ENCODE peak calls at places on chromosomes 12 and 14, in seven cellular contexts. N is SK-N-SH, T is GM23248, J is PC-9, H is PC-3, K is OCI-LY7, G is MM.1S. F is an unnamed sample.

GRCh38 chr14:61346221-61346620 is 24.8 kb downstream of the PRKCH start:
- DNase-seq in N (no peak), T (no peak), J (no peak), H (peak; percentile 64), K (no peak), G (no peak), F (no peak)

GRCh38 chr14:79514700-79515099 is 696.6 kb downstream of the DIO2 start:
- DNase-seq in N (no peak), T (peak; percentile 2), J (no peak), H (peak; percentile 75), K (no peak), G (no peak), F (no peak)

GRCh38 chr12:120661432-120661831 is 21.0 kb downstream of the CABP1 start:
- DNase-seq in N (no peak), T (no peak), J (no peak), H (no peak), K (no peak), G (no peak), F (no peak)

GRCh38 chr12:109729837-109730200 is 16.2 kb downstream of the FAM222A start:
- DNase-seq in N (peak; percentile 38), T (no peak), J (no peak), H (no peak), K (no peak), G (no peak), F (no peak)

GRCh38 chr14:68501621-68502052 is 291.2 kb downstream of the ZFP36L1 start:
- DNase-seq in N (no peak), T (no peak), J (no peak), H (no peak), K (no peak), G (no peak), F (no peak)

GRCh38 chr14:88163731-88164255 is 158.9 kb downstream of the GPR65 start:
- DNase-seq in N (no peak), T (no peak), J (no peak), H (no peak), K (no peak), G (no peak), F (no peak)

GRCh38 chr14:41872906-41873305 is 266.2 kb downstream of the LRFN5 start:
- DNase-seq in N (no peak), T (peak; percentile 57), J (no peak), H (no peak), K (no peak), G (no peak), F (no peak)

GRCh38 chr12:43029971-43030370 is 440.4 kb upstream of the PRICKLE1 start:
- DNase-seq in N (no peak), T (peak; percentile 14), J (no peak), H (peak; percentile 21), K (no peak), G (no peak), F (no peak)

GRCh38 chr12:5665615-5666014 is 233.7 kb downstream of the NTF3 start:
- DNase-seq in N (no peak), T (peak; percentile 83), J (no peak), H (no peak), K (no peak), G (no peak), F (no peak)

GRCh38 chr12:107238276-107238675 is 144.9 kb upstream of the CRY1 start:
- DNase-seq in N (no peak), T (peak; percentile 20), J (no peak), H (peak; percentile 11), K (no peak), G (no peak), F (no peak)

GRCh38 chr12:58888131-58888783 is 32.0 kb downstream of the LRIG3 start:
- DNase-seq in N (no peak), T (peak; percentile 74), J (no peak), H (no peak), K (no peak), G (no peak), F (no peak)

GRCh38 chr12:8482446-8483080 is 26.8 kb downstream of the CLEC6A start:
- DNase-seq in N (no peak), T (no peak), J (no peak), H (no peak), K (no peak), G (no peak), F (no peak)

GRCh38 chr12:67415473-67415872 is 146.3 kb downstream of the CAND1 start:
- DNase-seq in N (peak; percentile 17), T (peak; percentile 68), J (no peak), H (peak; percentile 55), K (peak; percentile 35), G (no peak), F (peak; percentile 79)

GRCh38 chr14:49417790-49418189 is 168.4 kb downstream of the RPS29 start:
- DNase-seq in N (no peak), T (no peak), J (no peak), H (no peak), K (no peak), G (no peak), F (no peak)

GRCh38 chr14:102390486-102390885 is 27.7 kb downstream of the TECPR2 start:
- DNase-seq in N (no peak), T (peak; percentile 43), J (no peak), H (no peak), K (no peak), G (no peak), F (no peak)

GRCh38 chr12:48027183-48028002 is 23.1 kb upstream of the COL2A1 start:
- DNase-seq in N (no peak), T (no peak), J (no peak), H (no peak), K (no peak), G (no peak), F (no peak)

GRCh38 chr14:34247605-34248004 is 214.4 kb downstream of the SPTSSA start:
- DNase-seq in N (no peak), T (no peak), J (no peak), H (no peak), K (no peak), G (no peak), F (no peak)

GRCh38 chr12:87054225-87054624 is 798.0 kb upstream of the MGAT4C start:
- DNase-seq in N (no peak), T (peak; percentile 4), J (no peak), H (peak; percentile 21), K (no peak), G (no peak), F (no peak)

GRCh38 chr14:104335611-104336010 is 197.2 kb downstream of the KIF26A start:
- DNase-seq in N (no peak), T (no peak), J (no peak), H (no peak), K (no peak), G (no peak), F (no peak)

GRCh38 chr12:114866331-114866730 is 182.4 kb upstream of the TBX3 start:
- DNase-seq in N (no peak), T (no peak), J (no peak), H (no peak), K (no peak), G (no peak), F (no peak)

GRCh38 chr12:7046383-7047143 is 14.0 kb upstream of the C1S start:
- DNase-seq in N (no peak), T (no peak), J (no peak), H (no peak), K (no peak), G (no peak), F (no peak)

GRCh38 chr12:69563166-69563762 is 22.0 kb upstream of the CCT2 start:
- DNase-seq in N (no peak), T (no peak), J (no peak), H (no peak), K (no peak), G (no peak), F (no peak)

GRCh38 chr12:103814436-103814835 is 26.6 kb downstream of the NT5DC3 start:
- DNase-seq in N (no peak), T (no peak), J (no peak), H (no peak), K (no peak), G (no peak), F (no peak)

GRCh38 chr14:103710771-103711392 is 4.4 kb downstream of the XRCC3 start:
- DNase-seq in N (no peak), T (no peak), J (no peak), H (peak; percentile 31), K (no peak), G (no peak), F (no peak)

GRCh38 chr14:54627718-54628345 is 60.9 kb downstream of the SAMD4A start:
- DNase-seq in N (peak; percentile 40), T (peak; percentile 77), J (no peak), H (no peak), K (no peak), G (peak; percentile 64), F (no peak)

GRCh38 chr14:104237651-104238423 is 99.5 kb downstream of the KIF26A start:
- DNase-seq in N (no peak), T (no peak), J (no peak), H (no peak), K (no peak), G (no peak), F (no peak)

GRCh38 chr14:73283592-73284379 is 46.5 kb downstream of the PAPLN start:
- DNase-seq in N (no peak), T (peak; percentile 53), J (no peak), H (peak; percentile 75), K (no peak), G (no peak), F (no peak)

GRCh38 chr14:23513005-23513412 is 38.6 kb downstream of the ZFHX2 start:
- DNase-seq in N (peak; percentile 74), T (no peak), J (no peak), H (no peak), K (no peak), G (no peak), F (no peak)

GRCh38 chr14:100816950-100817901 is 8.7 kb upstream of the MEG3 start:
- DNase-seq in N (no peak), T (no peak), J (no peak), H (no peak), K (no peak), G (no peak), F (no peak)

GRCh38 chr12:116053479-116054195 is 223.9 kb downstream of the MED13L start:
- DNase-seq in N (no peak), T (peak; percentile 79), J (no peak), H (peak; percentile 27), K (no peak), G (no peak), F (no peak)

GRCh38 chr12:113130457-113131135 is 5.0 kb downstream of the RASAL1 start:
- DNase-seq in N (peak; percentile 73), T (peak; percentile 23), J (peak; percentile 27), H (peak; percentile 30), K (peak; percentile 55), G (no peak), F (peak; percentile 89)
- H2AFZ ChIP-seq in N (no peak overlapping the region), T (no peak overlapping the region), J (no peak overlapping the region), H (no peak overlapping the region), K (no peak overlapping the region), G (no peak overlapping the region), F (peak overlapping the region; percentile 4)

GRCh38 chr14:98458702-98459101 is 813.3 kb downstream of the BCL11B start:
- DNase-seq in N (no peak), T (no peak), J (no peak), H (no peak), K (no peak), G (no peak), F (no peak)
- H3K9me2 ChIP-seq in N (no peaks in the 10 kb centered on the region), T (no peaks in the 10 kb centered on the region), J (no peaks in the 10 kb centered on the region), H (no peaks in the 10 kb centered on the region), K (no peaks in the 10 kb centered on the region), G (no peaks in the 10 kb centered on the region), F (no peaks in the 10 kb centered on the region)

GRCh38 chr12:11729008-11729407 is 79.5 kb downstream of the ETV6 start:
- DNase-seq in N (no peak), T (no peak), J (peak; percentile 56), H (peak; percentile 12), K (peak; percentile 90), G (peak; percentile 65), F (no peak)
- H2AFZ ChIP-seq in N (no peak overlapping the region), T (no peak overlapping the region), J (no peak overlapping the region), H (no peak overlapping the region), K (no peak overlapping the region), G (no peak overlapping the region), F (no peak overlapping the region)

GRCh38 chr12:79737875-79738718 is 47.3 kb upstream of the PAWR start:
- DNase-seq in N (peak; percentile 28), T (peak; percentile 60), J (peak; percentile 22), H (peak; percentile 89), K (peak; percentile 71), G (peak; percentile 65), F (peak; percentile 84)
- H3K9me2 ChIP-seq in N (no peaks in the 10 kb centered on the region), T (no peaks in the 10 kb centered on the region), J (no peaks in the 10 kb centered on the region), H (no peaks in the 10 kb centered on the region), K (no peaks in the 10 kb centered on the region), G (no peaks in the 10 kb centered on the region), F (no peaks in the 10 kb centered on the region)